ENCODE peak calls at places on chromosomes 1 and 21, in four cellular contexts. M, R, T and Q are unnamed samples.

GRCh38 chr1:94773931-94774422 is 46.2 kb upstream of the SLC44A3 start:
- DNase-seq in M (no peak), R (no peak), T (no peak), Q (no peak)

GRCh38 chr21:29403291-29403690 is 104.6 kb downstream of the BACH1 start:
- DNase-seq in M (no peak), R (no peak), T (no peak), Q (no peak)

GRCh38 chr1:45305231-45305630 is 21.5 kb upstream of the HPDL start:
- DNase-seq in M (no peak), R (no peak), T (no peak), Q (no peak)

GRCh38 chr1:65066766-65067490 is 81.1 kb upstream of the AK4 start:
- DNase-seq in M (peak; percentile 56), R (peak; percentile 79), T (peak; percentile 77), Q (peak; percentile 44)

GRCh38 chr1:93738075-93738622 is 56.5 kb upstream of the BCAR3 start:
- DNase-seq in M (no peak), R (no peak), T (no peak), Q (no peak)

GRCh38 chr1:15965228-15965767 is 10.6 kb downstream of the ZBTB17 start:
- DNase-seq in M (peak; percentile 33), R (no peak), T (no peak), Q (no peak)

GRCh38 chr1:167695150-167695549 is 26.6 kb upstream of the MPZL1 start:
- DNase-seq in M (no peak), R (no peak), T (peak; percentile 36), Q (peak; percentile 21)

GRCh38 chr1:225460737-225461532 is 33.1 kb upstream of the LBR start:
- DNase-seq in M (peak; percentile 44), R (no peak), T (no peak), Q (no peak)

GRCh38 chr1:225817611-225818061 is 7.7 kb downstream of the EPHX1 start:
- DNase-seq in M (no peak), R (no peak), T (peak; percentile 62), Q (no peak)

GRCh38 chr1:154788241-154788870 is 81.7 kb downstream of the KCNN3 start:
- DNase-seq in M (no peak), R (no peak), T (no peak), Q (no peak)

GRCh38 chr1:94332952-94333351 is 85.2 kb upstream of the ABCD3 start:
- DNase-seq in M (no peak), R (no peak), T (no peak), Q (no peak)

GRCh38 chr1:2604854-2605753 is 18.5 kb downstream of the PRXL2B start:
- DNase-seq in M (no peak), R (peak; percentile 43), T (no peak), Q (no peak)

GRCh38 chr1:18962121-18962721 is 5.7 kb upstream of the IFFO2 start:
- DNase-seq in M (no peak), R (no peak), T (no peak), Q (no peak)

GRCh38 chr21:29305068-29305467 is 6.3 kb downstream of the BACH1 start:
- DNase-seq in M (no peak), R (no peak), T (no peak), Q (no peak)

GRCh38 chr21:36104306-36105300 is 30.3 kb upstream of the CBR3 start:
- DNase-seq in M (peak; percentile 35), R (peak; percentile 68), T (no peak), Q (no peak)

GRCh38 chr1:227889863-227890405 is 57.8 kb downstream of the WNT9A start:
- DNase-seq in M (no peak), R (peak; percentile 43), T (no peak), Q (no peak)

GRCh38 chr1:11071463-11072215 is 11.8 kb upstream of the SRM start:
- DNase-seq in M (no peak), R (no peak), T (no peak), Q (no peak)

GRCh38 chr1:167871331-167871730 is 42.6 kb downstream of the ADCY10 start:
- DNase-seq in M (no peak), R (no peak), T (no peak), Q (no peak)

GRCh38 chr1:215076312-215076711 is 6.2 kb upstream of the KCNK2 start:
- DNase-seq in M (no peak), R (no peak), T (peak; percentile 22), Q (peak; percentile 18)

GRCh38 chr1:165875171-165875570 is 47.8 kb downstream of the UCK2 start:
- DNase-seq in M (no peak), R (no peak), T (peak; percentile 72), Q (no peak)